ENCODE peak calls at places on chromosomes 11 and 22, in seven cellular contexts. Y, C, S, R, V, N and J are unnamed samples.

GRCh38 chr11:35218956-35219355 is 80.0 kb downstream of the CD44 start:
- DNase-seq in V (no peak), S (no peak), R (peak; percentile 83), N (peak; percentile 75), Y (no peak), C (no peak), J (no peak)

GRCh38 chr22:46754110-46754799 is 8.2 kb upstream of the TBC1D22A start:
- DNase-seq in S (peak; percentile 82), Y (peak; percentile 90), C (no peak), V (peak; percentile 90), N (peak; percentile 98), R (peak; percentile 99), J (peak; percentile 94)

GRCh38 chr11:1876361-1877063 is 15.2 kb downstream of the PRR33 start:
- DNase-seq in V (peak; percentile 80), Y (no peak), N (peak; percentile 21), S (peak; percentile 25), C (peak; percentile 77), R (peak; percentile 67), J (no peak)

GRCh38 chr11:117717485-117718314 is 79.3 kb downstream of the DSCAML1 start:
- DNase-seq in C (peak; percentile 61), S (no peak), Y (no peak), V (peak; percentile 51), R (peak; percentile 4), N (no peak), J (no peak)

GRCh38 chr22:49577168-49578060 is 250.3 kb downstream of the BRD1 start:
- DNase-seq in C (peak; percentile 23), Y (no peak), N (no peak), S (no peak), R (no peak), V (no peak), J (peak; percentile 82)

GRCh38 chr11:111097191-111097590 is 148.3 kb upstream of the POU2AF2 start:
- DNase-seq in S (no peak), Y (peak; percentile 3), R (peak; percentile 66), C (peak; percentile 90), V (no peak), N (peak; percentile 22), J (no peak)

GRCh38 chr11:116525961-116526495 is 246.8 kb downstream of the BUD13 start:
- DNase-seq in V (no peak), R (no peak), C (no peak), Y (no peak), N (no peak), S (no peak), J (no peak)

GRCh38 chr11:65576867-65577755 is 1.3 kb downstream of the EHBP1L1 start:
- DNase-seq in R (peak; percentile 94), Y (no peak), N (peak; percentile 69), S (no peak), C (no peak), V (peak; percentile 94), J (no peak)

GRCh38 chr11:68454767-68455166 is 5.8 kb upstream of the PPP6R3 start:
- DNase-seq in V (no peak), Y (no peak), N (no peak), S (no peak), C (peak; percentile 61), R (no peak), J (no peak)

GRCh38 chr22:36790648-36791047 is 14.7 kb upstream of the IFT27 start:
- DNase-seq in S (no peak), N (no peak), Y (no peak), V (no peak), R (no peak), C (no peak), J (no peak)

GRCh38 chr11:117410861-117411725 is 83.4 kb downstream of the CEP164 start:
- DNase-seq in N (no peak), R (no peak), S (no peak), Y (no peak), V (no peak), C (peak; percentile 40), J (no peak)

GRCh38 chr22:23857606-23858483 is at the start of gene SLC2A11:
- DNase-seq in V (peak; percentile 85), Y (peak; percentile 92), C (peak; percentile 98), R (peak; percentile 99), S (peak; percentile 87), N (peak; percentile 93), J (peak; percentile 99)

GRCh38 chr22:40196628-40197027 is 18.9 kb downstream of the TNRC6B start:
- DNase-seq in V (peak; percentile 6), S (no peak), C (no peak), N (peak; percentile 97), R (peak; percentile 94), Y (no peak), J (no peak)

GRCh38 chr11:69941546-69942332 is 122.5 kb upstream of the FGF3 start:
- DNase-seq in C (no peak), S (no peak), Y (no peak), R (no peak), V (no peak), N (no peak), J (no peak)

GRCh38 chr11:25737071-25737675 is 594.8 kb upstream of the ANO3 start:
- DNase-seq in C (no peak), S (no peak), V (no peak), R (no peak), Y (no peak), N (no peak), J (no peak)

GRCh38 chr11:77418155-77418980 is 55.5 kb downstream of the PAK1 start:
- DNase-seq in N (no peak), S (no peak), C (no peak), Y (no peak), V (no peak), R (no peak), J (no peak)

GRCh38 chr22:25666308-25666707 is 75.7 kb upstream of the MYO18B start:
- DNase-seq in N (no peak), R (peak; percentile 10), C (peak; percentile 38), V (no peak), S (no peak), Y (no peak), J (no peak)

GRCh38 chr22:31128156-31128555 is 5.4 kb downstream of the INPP5J start:
- DNase-seq in S (no peak), N (no peak), C (no peak), V (no peak), Y (no peak), R (no peak), J (no peak)

GRCh38 chr11:129943036-129943435 is 47.7 kb upstream of the NFRKB start:
- DNase-seq in C (no peak), V (no peak), Y (no peak), N (no peak), S (no peak), R (no peak), J (no peak)

GRCh38 chr11:77079666-77080065 is 12.9 kb downstream of the CAPN5 start:
- DNase-seq in R (no peak), V (no peak), C (no peak), N (no peak), Y (no peak), S (no peak), J (no peak)

GRCh38 chr11:122108192-122108799 is 7.7 kb downstream of the BLID start:
- DNase-seq in C (peak; percentile 49), N (no peak), S (no peak), Y (peak; percentile 57), R (peak; percentile 71), V (no peak), J (no peak)

GRCh38 chr11:95788921-95789505 is 569 bp downstream of the FAM76B start:
- DNase-seq in S (no peak), C (peak; percentile 57), V (peak; percentile 28), N (peak; percentile 57), R (peak; percentile 67), Y (no peak), J (peak; percentile 84)

GRCh38 chr22:29470159-29470855 is 9.7 kb upstream of the NEFH start:
- DNase-seq in V (peak; percentile 66), S (no peak), N (peak; percentile 20), R (peak; percentile 30), Y (peak; percentile 62), C (peak; percentile 92), J (peak; percentile 92)

GRCh38 chr11:30619767-30620166 is 33.6 kb upstream of the MPPED2 start:
- DNase-seq in S (no peak), C (no peak), V (no peak), R (no peak), N (no peak), Y (no peak), J (no peak)

GRCh38 chr11:119942583-119943338 is 195.2 kb downstream of the TRIM29 start:
- DNase-seq in C (no peak), S (no peak), Y (no peak), V (no peak), N (no peak), R (peak; percentile 19), J (no peak)

GRCh38 chr11:85464283-85464682 is 162.9 kb downstream of the DLG2 start:
- DNase-seq in N (no peak), C (no peak), R (no peak), S (no peak), V (no peak), Y (no peak), J (no peak)
- TF ChIP-seq CTCF in N (no peak), C (peak; percentile 70), R (no peak), S (no peak), V (no peak), Y (peak; percentile 14), J (no peak)

DNA sequence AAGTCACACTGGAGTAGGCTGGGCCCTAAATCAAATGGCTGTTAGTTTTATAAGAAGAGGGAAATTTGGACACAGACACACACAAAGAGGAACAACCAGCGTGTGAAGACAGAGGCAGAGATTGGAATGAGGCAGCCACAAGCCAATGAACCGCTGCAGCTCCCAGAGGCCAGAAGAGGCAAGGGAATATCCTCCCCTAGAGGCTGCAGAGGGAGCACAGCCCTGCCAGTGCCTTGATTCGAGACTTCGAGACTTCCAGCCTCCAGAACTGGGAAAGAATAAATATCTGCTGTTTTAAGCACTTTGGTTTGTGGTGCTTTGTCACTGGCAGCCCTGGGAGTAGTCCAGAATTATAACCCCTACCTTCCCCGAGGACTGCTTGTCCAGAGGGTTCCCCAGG is 484.4 kb downstream of the MN1 start:
- DNase-seq in C (peak; percentile 50), Y (no peak), S (no peak), R (no peak), N (no peak), V (no peak), J (no peak)
- TF ChIP-seq CTCF in C (peak; percentile 41), Y (peak; percentile 33), S (no peak), R (no peak), N (no peak), V (no peak), J (peak; percentile 38)

GRCh38 chr11:40716344-40717178 is 742.9 kb downstream of the LRRC4C start:
- DNase-seq in C (peak; percentile 28), V (no peak), N (no peak), Y (no peak), R (no peak), S (no peak), J (no peak)

DNA sequence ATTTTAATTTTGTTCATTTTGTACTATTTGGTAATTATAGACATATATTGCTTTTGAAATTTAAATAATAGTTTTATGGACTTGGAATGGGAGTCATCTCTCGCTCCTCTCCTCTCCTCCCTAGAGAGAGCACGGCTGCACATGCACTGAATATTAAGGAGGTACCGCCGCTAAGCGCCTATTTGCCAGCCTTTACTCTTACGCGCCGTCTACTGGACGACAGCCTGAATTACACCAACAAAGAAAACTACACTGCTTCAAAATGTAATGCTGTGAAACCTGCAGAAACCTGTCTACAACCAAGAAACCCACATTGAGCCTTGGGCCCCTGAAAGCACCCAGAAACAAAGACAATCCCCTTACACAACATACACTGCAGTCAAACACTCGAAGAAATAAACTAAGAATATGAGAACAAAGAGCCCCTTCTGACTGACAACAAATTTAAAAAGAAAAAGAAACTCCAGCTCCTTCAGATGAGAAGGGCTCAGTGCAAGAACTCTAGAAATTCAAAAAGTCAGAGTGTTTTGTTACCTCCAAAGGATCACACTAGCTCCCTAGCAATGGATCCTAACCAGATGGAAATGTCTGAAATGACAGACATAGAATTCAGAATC is 737.2 kb downstream of the LRRC4C start:
- DNase-seq in N (peak; percentile 12), C (peak; percentile 71), R (peak; percentile 1), Y (no peak), V (peak; percentile 2), S (no peak), J (no peak)
- TF ChIP-seq CTCF in N (peak; percentile 47), C (peak; percentile 93), R (peak; percentile 35), Y (no peak), V (peak; percentile 34), S (no peak), J (peak; percentile 57)

GRCh38 chr22:19115628-19116027 is 6.6 kb downstream of the DGCR2 start:
- DNase-seq in C (no peak), S (no peak), Y (no peak), R (peak; percentile 24), V (no peak), N (no peak), J (no peak)
- TF ChIP-seq CTCF in C (no peak), S (no peak), Y (peak; percentile 38), R (no peak), V (no peak), N (no peak), J (no peak)